ENCODE peak calls at places on chromosomes 12 and 14, in ten cellular contexts. L, Z, G, S, V, N, P, I, Y and C are unnamed samples.

GRCh38 chr14:77498984-77499527 is 440 bp upstream of the ISM2 start:
- DNase-seq in Z (no peak), Y (no peak), P (peak; percentile 54), G (no peak), S (no peak), L (no peak), V (no peak), I (no peak), N (no peak), C (no peak)

GRCh38 chr14:54337314-54337713 is 59.5 kb upstream of the CDKN3 start:
- DNase-seq in I (no peak), N (no peak), Z (no peak), Y (no peak), G (no peak), S (no peak), V (no peak), L (no peak), P (no peak), C (no peak)

GRCh38 chr12:57416039-57416996 is 14.5 kb downstream of the R3HDM2 start:
- DNase-seq in Z (no peak), S (no peak), L (no peak), N (no peak), G (no peak), I (no peak), V (no peak), Y (peak; percentile 36), P (no peak), C (no peak)

GRCh38 chr12:64385468-64385867 is 5.1 kb downstream of the C12orf56 start:
- DNase-seq in S (no peak), P (no peak), L (peak; percentile 36), I (no peak), Z (no peak), Y (peak; percentile 64), V (no peak), G (no peak), N (no peak), C (no peak)

GRCh38 chr12:82817368-82817767 is 130.7 kb downstream of the TMTC2 start:
- DNase-seq in V (no peak), Z (no peak), L (no peak), N (no peak), S (no peak), P (no peak), Y (peak; percentile 8), G (peak; percentile 27), I (no peak), C (no peak)

GRCh38 chr12:121264951-121265350 is 31.6 kb downstream of the CAMKK2 start:
- DNase-seq in G (no peak), N (no peak), Z (no peak), S (no peak), Y (no peak), V (no peak), P (no peak), L (no peak), I (no peak), C (no peak)

GRCh38 chr14:100680439-100681051 is 46.1 kb upstream of the DLK1 start:
- DNase-seq in P (no peak), S (no peak), V (no peak), L (no peak), Y (no peak), Z (peak; percentile 63), N (peak; percentile 68), I (no peak), G (no peak), C (no peak)

GRCh38 chr12:78419513-78419912 is 445.1 kb upstream of the SYT1 start:
- DNase-seq in S (no peak), Z (no peak), I (no peak), P (no peak), Y (no peak), V (no peak), L (no peak), N (no peak), G (no peak), C (no peak)

GRCh38 chr14:52314521-52315354 is 626 bp downstream of the PTGER2 start:
- DNase-seq in G (peak; percentile 40), Y (peak; percentile 43), P (peak; percentile 48), Z (peak; percentile 76), V (no peak), N (no peak), I (no peak), L (peak; percentile 6), S (peak; percentile 15), C (no peak)

GRCh38 chr12:54680374-54680773 is 32.2 kb upstream of the DCD start:
- DNase-seq in Z (no peak), S (no peak), G (no peak), Y (no peak), N (no peak), P (peak; percentile 85), V (peak; percentile 32), L (peak; percentile 37), I (no peak), C (no peak)

GRCh38 chr12:110932048-110932447 is 11.7 kb upstream of the MYL2 start:
- DNase-seq in G (no peak), S (no peak), Y (no peak), V (no peak), L (no peak), Z (no peak), N (no peak), P (peak; percentile 60), I (no peak), C (no peak)

GRCh38 chr12:120474092-120474960 is 4.8 kb upstream of the SRSF9 start:
- DNase-seq in G (peak; percentile 69), Z (no peak), Y (peak; percentile 78), P (no peak), V (peak; percentile 18), I (no peak), S (no peak), N (peak; percentile 38), L (peak; percentile 84), C (peak; percentile 41)

GRCh38 chr14:79412822-79413221 is 798.5 kb downstream of the DIO2 start:
- DNase-seq in Y (no peak), P (no peak), S (no peak), N (no peak), V (no peak), Z (no peak), L (no peak), I (no peak), G (no peak), C (no peak)

GRCh38 chr14:45940318-45940717 is 687.3 kb upstream of the MIS18BP1 start:
- DNase-seq in G (no peak), I (no peak), V (no peak), N (no peak), L (no peak), Z (no peak), Y (no peak), P (no peak), S (no peak), C (no peak)

GRCh38 chr14:105528859-105529505 is 2.6 kb downstream of the TMEM121 start:
- DNase-seq in V (no peak), S (no peak), Z (no peak), N (no peak), L (no peak), P (no peak), I (no peak), Y (no peak), G (no peak), C (no peak)

GRCh38 chr14:71320734-71321555 is 413.7 kb downstream of the PCNX1 start:
- DNase-seq in Y (peak; percentile 72), V (no peak), I (no peak), N (no peak), G (peak; percentile 62), Z (peak; percentile 90), L (peak; percentile 61), P (peak; percentile 51), S (peak; percentile 36), C (peak; percentile 46)

GRCh38 chr14:99268776-99269510 is 3.1 kb downstream of the BCL11B start:
- DNase-seq in I (no peak), V (no peak), Z (no peak), Y (no peak), N (no peak), L (no peak), G (no peak), P (no peak), S (no peak), C (no peak)

GRCh38 chr12:71980543-71980942 is 41.9 kb downstream of the TPH2 start:
- DNase-seq in I (no peak), N (no peak), G (no peak), L (no peak), P (no peak), S (no peak), Z (no peak), V (no peak), Y (no peak), C (no peak)

GRCh38 chr12:118777550-118777949 is 203.8 kb upstream of the SRRM4 start:
- DNase-seq in S (no peak), N (no peak), Z (no peak), I (no peak), V (no peak), L (no peak), P (no peak), G (no peak), Y (no peak), C (no peak)